ENCODE peak calls at places on chromosomes 3 and 15, in eight cellular contexts. P is H7; F is tibial nerve; S is CD8-positive, alpha-beta memory T cell; Z is BE2C; I is ovary; R is bronchial epithelial cell; E is mesendoderm. N is an unnamed sample.

GRCh38 chr3:76943058-76943457 is 96.8 kb upstream of the ROBO2 start:
- DNase-seq in Z (no peak), P (peak; percentile 62), F (no peak), E (peak; percentile 86), R (peak; percentile 3), S (no peak), I (no peak), N (no peak)

GRCh38 chr15:55715355-55716076 is 27.4 kb downstream of the PRTG start:
- DNase-seq in P (peak; percentile 20), R (no peak), E (peak; percentile 91), I (no peak), S (no peak), F (no peak), Z (no peak), N (no peak)

GRCh38 chr3:117606860-117607259 is 897.3 kb downstream of the TUSC7 start:
- DNase-seq in I (no peak), P (no peak), E (no peak), S (no peak), R (no peak), Z (no peak), F (no peak), N (no peak)

GRCh38 chr3:1275495-1275894 is 182.7 kb downstream of the CNTN6 start:
- DNase-seq in F (peak; percentile 19), P (no peak), S (no peak), R (peak; percentile 4), Z (peak; percentile 53), E (peak; percentile 61), I (no peak), N (no peak)

GRCh38 chr3:141878812-141879211 is 2.4 kb downstream of the ATP1B3 start:
- DNase-seq in R (peak; percentile 15), F (no peak), S (no peak), P (no peak), E (no peak), Z (peak; percentile 24), I (no peak), N (peak; percentile 65)

GRCh38 chr3:56837196-56837955 is 35.6 kb upstream of the ARHGEF3 start:
- DNase-seq in E (no peak), R (peak; percentile 95), P (no peak), F (no peak), I (no peak), S (no peak), Z (no peak), N (no peak)

GRCh38 chr3:151037746-151038145 is 47.7 kb upstream of the MED12L start:
- DNase-seq in Z (no peak), S (no peak), R (peak; percentile 74), E (peak; percentile 42), I (peak; percentile 40), P (no peak), F (no peak), N (peak; percentile 97)

GRCh38 chr3:122484985-122485384 is 29.8 kb downstream of the KPNA1 start:
- DNase-seq in S (no peak), Z (no peak), R (peak; percentile 58), E (no peak), I (peak; percentile 23), P (no peak), F (no peak), N (peak; percentile 56)

DNA sequence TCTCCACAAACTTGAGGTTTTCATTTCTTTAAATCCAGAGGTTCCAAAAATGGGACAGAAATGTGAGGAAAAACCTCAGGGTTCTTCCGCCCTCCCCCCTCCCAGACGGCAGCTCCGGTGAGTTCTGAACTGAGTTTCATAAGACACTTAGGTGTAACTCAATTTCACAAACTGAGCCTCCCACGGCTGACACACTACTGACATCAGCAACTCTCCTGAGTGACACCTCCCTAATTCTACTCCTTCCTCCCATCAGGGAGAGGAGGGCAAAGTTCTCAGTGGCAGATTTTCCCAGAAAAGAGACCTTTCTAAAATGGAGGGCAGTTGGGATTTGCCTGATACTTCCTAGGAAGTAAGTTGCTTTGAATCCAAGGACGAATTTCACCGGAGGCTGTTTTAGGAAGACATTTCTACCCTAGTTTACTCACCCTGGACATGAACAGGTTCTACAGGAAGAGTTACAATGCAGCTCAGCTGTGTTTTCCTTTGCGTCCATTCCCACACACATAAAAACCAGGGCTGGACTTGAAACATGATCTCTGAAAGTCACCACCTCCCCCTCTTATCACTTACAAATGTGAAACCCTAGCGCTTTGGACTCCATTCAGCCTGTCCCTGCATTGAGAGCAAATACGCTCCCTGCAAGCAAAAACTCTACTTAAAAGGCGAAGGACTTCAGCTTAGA is 78.1 kb upstream of the LMOD3 start:
- DNase-seq in I (peak; percentile 41), S (no peak), Z (no peak), R (peak; percentile 98), P (peak; percentile 57), E (peak; percentile 62), F (no peak), N (peak; percentile 22)
- H3K4me3 ChIP-seq in I (peak overlapping the region; percentile 15), S (peak overlapping the region; percentile 65), Z (no peak overlapping the region), R (peak overlapping the region; percentile 65), P (no peak overlapping the region), E (no peak overlapping the region), F (no peak overlapping the region), N (peak overlapping the region; percentile 11)

GRCh38 chr3:127749361-127749760 is 73.0 kb downstream of the MGLL start:
- DNase-seq in R (no peak), S (no peak), I (no peak), F (no peak), E (no peak), Z (no peak), P (no peak), N (no peak)

GRCh38 chr3:127751163-127751621 is 71.1 kb downstream of the MGLL start:
- DNase-seq in E (no peak), F (no peak), I (no peak), S (no peak), Z (no peak), P (no peak), R (peak; percentile 80), N (peak; percentile 41)

GRCh38 chr3:127751782-127752181 is 70.5 kb downstream of the MGLL start:
- DNase-seq in P (no peak), F (no peak), S (no peak), R (no peak), E (no peak), Z (no peak), I (no peak), N (no peak)

GRCh38 chr3:127749787-127750225 is 72.5 kb downstream of the MGLL start:
- DNase-seq in P (no peak), F (no peak), S (no peak), I (no peak), Z (no peak), R (no peak), E (peak; percentile 50), N (no peak)

DNA sequence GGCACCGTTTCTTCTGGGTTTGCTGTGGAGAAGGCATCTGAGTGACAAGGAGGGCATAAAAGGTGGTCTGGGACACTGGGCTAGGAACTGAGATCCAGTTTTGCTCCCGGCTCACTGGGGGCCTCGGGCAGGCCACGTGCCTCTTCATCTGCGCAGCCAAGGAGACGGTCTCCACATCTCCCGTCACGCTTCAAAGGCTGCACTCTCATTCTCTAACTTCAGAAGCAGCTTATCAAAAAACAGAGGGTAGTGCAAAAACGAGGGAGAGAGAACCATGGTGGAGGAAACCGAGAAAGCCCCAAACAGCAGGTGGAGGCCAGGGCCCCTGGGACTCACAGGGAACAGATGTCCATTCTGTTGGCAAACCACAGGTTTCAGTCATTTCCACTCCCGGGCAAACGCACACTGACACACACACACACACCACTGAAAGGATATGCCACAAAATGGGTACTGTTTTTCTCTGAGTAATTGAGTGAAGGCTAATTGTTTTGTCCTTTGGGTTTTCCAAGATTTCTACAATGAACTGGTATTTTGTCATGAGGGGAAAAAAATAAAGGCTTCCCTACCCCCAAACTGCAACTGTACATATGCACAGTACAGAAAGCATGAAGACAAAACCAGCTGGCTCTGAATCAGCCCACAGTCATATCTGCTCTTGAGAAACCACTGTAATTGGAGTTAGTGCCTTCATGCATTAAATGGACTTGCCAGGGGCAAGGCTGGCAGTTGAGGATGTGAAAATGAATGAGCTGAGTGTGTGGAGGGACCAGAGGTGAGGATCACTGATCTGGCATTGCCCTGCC is 71.9 kb downstream of the MGLL start:
- DNase-seq in I (no peak), S (no peak), E (no peak), F (no peak), Z (peak; percentile 33), R (peak; percentile 91), P (no peak), N (peak; percentile 96)
- H3K4me3 ChIP-seq in I (no peak overlapping the region), S (no peak overlapping the region), E (no peak overlapping the region), F (no peak overlapping the region), Z (no peak overlapping the region), R (no peak overlapping the region), P (no peak overlapping the region), N (no peak overlapping the region)

GRCh38 chr3:39809181-39809994 is at the start of gene MYRIP:
- DNase-seq in S (no peak), I (peak; percentile 67), Z (peak; percentile 85), F (no peak), E (peak; percentile 75), R (no peak), P (peak; percentile 95), N (no peak)

GRCh38 chr3:39809995-39810595 is 686 bp downstream of the MYRIP start:
- DNase-seq in S (no peak), R (no peak), I (peak; percentile 22), E (peak; percentile 28), P (peak; percentile 51), Z (peak; percentile 15), F (no peak), N (no peak)

GRCh38 chr3:39811561-39811960 is 2.2 kb downstream of the MYRIP start:
- DNase-seq in E (no peak), F (no peak), Z (no peak), I (no peak), P (no peak), S (no peak), R (no peak), N (no peak)

GRCh38 chr3:39812537-39812936 is 3.1 kb downstream of the MYRIP start:
- DNase-seq in I (no peak), F (no peak), S (no peak), R (peak; percentile 18), P (peak; percentile 22), E (peak; percentile 31), Z (peak; percentile 29), N (peak; percentile 16)

GRCh38 chr3:39810647-39811161 is 1.3 kb downstream of the MYRIP start:
- DNase-seq in E (peak; percentile 39), Z (no peak), I (no peak), P (peak; percentile 16), R (no peak), S (no peak), F (no peak), N (no peak)
- H3K4me3 ChIP-seq in E (no peak overlapping the region), Z (peak overlapping the region; percentile 71), I (peak overlapping the region; percentile 49), P (peak overlapping the region; percentile 69), R (no peak overlapping the region), S (no peak overlapping the region), F (peak overlapping the region; percentile 34), N (no peak overlapping the region)

DNA sequence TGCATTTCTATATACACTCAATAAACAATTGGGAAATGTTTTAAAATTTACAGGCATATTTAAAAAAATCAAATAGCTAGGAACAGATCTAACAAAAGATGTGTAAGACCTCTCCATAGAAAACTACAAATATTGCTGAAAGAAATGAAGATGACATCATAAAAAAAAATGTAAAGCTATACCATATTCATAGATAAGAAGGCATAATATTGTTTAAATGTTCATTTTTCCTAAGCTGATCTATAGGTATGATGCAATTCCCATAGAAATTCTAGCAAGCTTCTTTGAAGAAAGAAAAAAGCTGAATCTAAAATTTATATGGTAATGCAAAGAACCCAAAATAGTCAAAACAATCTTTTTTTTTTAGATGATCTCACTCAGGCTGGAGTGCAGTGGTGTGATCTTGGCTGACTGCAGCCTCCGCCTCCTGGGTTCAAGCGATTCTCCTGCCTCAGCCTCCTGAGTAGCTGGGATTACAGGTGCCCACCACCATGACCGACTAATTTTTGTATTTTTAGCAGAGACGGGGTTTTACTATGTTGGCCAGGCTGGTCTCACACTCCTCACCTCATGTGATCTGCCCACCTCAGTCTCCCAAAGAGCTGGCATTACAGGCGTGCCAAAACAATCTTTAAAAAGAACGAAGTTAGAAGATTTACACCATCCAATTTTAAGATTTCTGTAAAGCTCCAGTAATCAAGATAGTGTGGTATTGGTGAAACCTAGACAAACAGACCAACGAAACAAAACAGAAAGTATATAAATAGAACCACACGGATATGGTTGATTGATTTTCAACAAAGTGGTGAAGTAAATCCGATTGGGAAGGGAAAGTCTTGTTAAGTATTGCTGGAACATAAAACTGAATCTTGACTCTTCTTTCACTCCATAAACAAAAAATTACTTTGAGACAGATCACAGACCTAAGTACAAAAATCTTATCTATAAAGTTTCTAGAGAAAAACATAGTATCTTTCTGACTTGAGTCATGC is 6.3 kb upstream of the BHLHE40 start:
- DNase-seq in S (no peak), E (no peak), I (no peak), R (no peak), Z (no peak), F (no peak), P (no peak), N (no peak)
- H3K4me3 ChIP-seq in S (no peak overlapping the region), E (no peak overlapping the region), I (no peak overlapping the region), R (no peak overlapping the region), Z (no peak overlapping the region), F (no peak overlapping the region), P (no peak overlapping the region), N (no peak overlapping the region)